ENCODE peak calls at places on chromosomes 1 and 21, in five cellular contexts. V is spleen, P is transverse colon, J is endothelial cell of umbilical vein, T is breast epithelium. M is an unnamed sample.

GRCh38 chr1:187476671-187477070 is 647.9 kb downstream of the PLA2G4A start:
- DNase-seq in V (no peak), J (peak; percentile 61), T (no peak), P (no peak), M (no peak)

GRCh38 chr1:70360321-70360720 is 5.8 kb upstream of the ANKRD13C start:
- DNase-seq in P (no peak), V (no peak), J (no peak), T (no peak), M (no peak)

GRCh38 chr1:93842750-93843500 is 36.1 kb downstream of the DNTTIP2 start:
- DNase-seq in P (no peak), J (no peak), T (no peak), V (no peak), M (no peak)

GRCh38 chr1:21239181-21239580 is 51.1 kb downstream of the ECE1 start:
- DNase-seq in J (no peak), V (no peak), T (no peak), P (no peak), M (no peak)

GRCh38 chr21:31450971-31451370 is 106.9 kb upstream of the TIAM1 start:
- DNase-seq in T (no peak), V (no peak), J (no peak), P (no peak), M (no peak)

GRCh38 chr1:41498809-41499208 is 14.3 kb upstream of the EDN2 start:
- DNase-seq in P (peak; percentile 88), J (no peak), T (peak; percentile 94), V (no peak), M (peak; percentile 91)

GRCh38 chr1:4152266-4152665 is 252.2 kb upstream of the C1orf174 start:
- DNase-seq in T (no peak), V (no peak), P (no peak), J (no peak), M (no peak)

GRCh38 chr1:27009601-27010197 is 3.0 kb downstream of the TENT5B start:
- DNase-seq in P (peak; percentile 60), J (no peak), T (peak; percentile 81), V (no peak), M (peak; percentile 81)

GRCh38 chr1:236297161-236297560 is 15.4 kb upstream of the ERO1B start:
- DNase-seq in V (no peak), P (no peak), J (no peak), T (no peak), M (no peak)

GRCh38 chr1:234932506-234932905 is 196.1 kb downstream of the TOMM20 start:
- DNase-seq in T (no peak), P (no peak), J (no peak), V (no peak), M (no peak)

GRCh38 chr1:197467881-197468280 is 199.8 kb downstream of the CRB1 start:
- DNase-seq in T (no peak), P (no peak), V (no peak), J (no peak), M (no peak)

GRCh38 chr1:27496604-27497155 is 6.7 kb upstream of the WASF2 start:
- DNase-seq in T (no peak), P (no peak), J (no peak), V (no peak), M (no peak)

GRCh38 chr1:76066390-76066789 is 8.2 kb upstream of the ST6GALNAC3 start:
- DNase-seq in P (no peak), V (no peak), T (no peak), J (peak; percentile 39), M (no peak)

GRCh38 chr21:42389449-42389835 is 6.4 kb downstream of the TMPRSS3 start:
- DNase-seq in V (peak; percentile 44), T (peak; percentile 74), P (peak; percentile 50), J (no peak), M (peak; percentile 69)

GRCh38 chr1:46248122-46248920 is 758 bp downstream of the RAD54L start:
- DNase-seq in T (no peak), J (peak; percentile 17), V (peak; percentile 78), P (peak; percentile 52), M (no peak)

GRCh38 chr1:108100148-108100547 is 100.0 kb downstream of the SLC25A24 start:
- DNase-seq in T (no peak), P (no peak), V (no peak), J (no peak), M (no peak)

GRCh38 chr1:22207605-22208264 is 64.8 kb upstream of the WNT4 start:
- DNase-seq in J (no peak), T (no peak), P (no peak), V (peak; percentile 48), M (no peak)

GRCh38 chr1:10692401-10693021 is 103.9 kb downstream of the CASZ1 start:
- DNase-seq in J (no peak), V (peak; percentile 88), P (peak; percentile 86), T (peak; percentile 60), M (peak; percentile 61)

GRCh38 chr1:18949689-18950414 is 6.6 kb downstream of the IFFO2 start:
- DNase-seq in V (no peak), T (peak; percentile 61), J (peak; percentile 73), P (no peak), M (no peak)

GRCh38 chr1:18951416-18951815 is 5.1 kb downstream of the IFFO2 start:
- DNase-seq in T (no peak), V (peak; percentile 90), J (no peak), P (no peak), M (no peak)

GRCh38 chr1:18950415-18951026 is 6.0 kb downstream of the IFFO2 start:
- DNase-seq in V (peak; percentile 85), T (peak; percentile 74), P (no peak), J (no peak), M (peak; percentile 55)

GRCh38 chr1:18953656-18954259 is 2.7 kb downstream of the IFFO2 start:
- DNase-seq in T (peak; percentile 87), V (no peak), P (no peak), J (no peak), M (no peak)

DNA sequence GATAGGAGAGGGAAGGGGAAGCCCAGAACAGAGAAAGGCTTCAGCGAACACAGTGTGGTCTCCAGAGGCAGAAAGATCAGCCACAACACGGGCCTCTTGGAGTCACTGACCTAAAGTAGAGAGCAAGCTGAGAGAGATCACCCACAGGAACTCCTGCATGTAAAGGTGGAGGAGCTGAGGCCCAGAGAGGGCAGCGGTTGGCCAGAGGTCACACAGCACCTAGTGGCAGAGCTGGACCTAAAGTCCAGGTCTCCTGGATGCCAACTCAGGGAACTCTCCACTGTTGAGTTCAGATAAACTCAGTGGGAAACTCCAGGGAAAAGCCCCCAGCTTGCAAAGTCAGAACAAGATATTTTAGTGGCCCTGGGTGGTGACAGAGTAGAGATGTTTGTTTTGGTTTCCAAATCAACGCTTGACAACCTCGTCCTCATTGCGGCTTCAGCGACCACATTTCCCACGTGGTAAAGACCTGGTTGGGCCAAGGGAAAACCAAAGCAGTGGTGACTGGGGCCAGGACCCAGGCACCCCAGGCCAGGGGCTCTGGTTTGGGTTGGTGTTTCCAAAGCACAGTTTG is 4.6 kb downstream of the IFFO2 start:
- DNase-seq in V (no peak), T (no peak), P (peak; percentile 70), J (no peak), M (no peak)
- TF ChIP-seq POLR2AphosphoS5 in V (peak; percentile 25), T (no peak), P (no peak), J (no peak), M (no peak)

GRCh38 chr1:29269356-29269755 is 33.0 kb downstream of the PTPRU start:
- DNase-seq in V (peak; percentile 32), T (no peak), J (no peak), P (no peak), M (no peak)
- H3K27ac ChIP-seq in V (no peak overlapping the region), T (no peak overlapping the region), J (no peak overlapping the region), P (no peak overlapping the region), M (no peak overlapping the region)

GRCh38 chr1:2277741-2278488 is 49.8 kb downstream of the SKI start:
- DNase-seq in T (no peak), J (no peak), V (no peak), P (no peak), M (no peak)

GRCh38 chr1:2279210-2279639 is 51.1 kb downstream of the SKI start:
- DNase-seq in T (no peak), P (no peak), J (peak; percentile 98), V (peak; percentile 82), M (no peak)

GRCh38 chr1:2276803-2277580 is 48.9 kb downstream of the SKI start:
- DNase-seq in P (no peak), T (no peak), J (no peak), V (no peak), M (no peak)

GRCh38 chr1:2279882-2280281 is 51.8 kb downstream of the SKI start:
- DNase-seq in V (no peak), J (no peak), T (no peak), P (no peak), M (no peak)

DNA sequence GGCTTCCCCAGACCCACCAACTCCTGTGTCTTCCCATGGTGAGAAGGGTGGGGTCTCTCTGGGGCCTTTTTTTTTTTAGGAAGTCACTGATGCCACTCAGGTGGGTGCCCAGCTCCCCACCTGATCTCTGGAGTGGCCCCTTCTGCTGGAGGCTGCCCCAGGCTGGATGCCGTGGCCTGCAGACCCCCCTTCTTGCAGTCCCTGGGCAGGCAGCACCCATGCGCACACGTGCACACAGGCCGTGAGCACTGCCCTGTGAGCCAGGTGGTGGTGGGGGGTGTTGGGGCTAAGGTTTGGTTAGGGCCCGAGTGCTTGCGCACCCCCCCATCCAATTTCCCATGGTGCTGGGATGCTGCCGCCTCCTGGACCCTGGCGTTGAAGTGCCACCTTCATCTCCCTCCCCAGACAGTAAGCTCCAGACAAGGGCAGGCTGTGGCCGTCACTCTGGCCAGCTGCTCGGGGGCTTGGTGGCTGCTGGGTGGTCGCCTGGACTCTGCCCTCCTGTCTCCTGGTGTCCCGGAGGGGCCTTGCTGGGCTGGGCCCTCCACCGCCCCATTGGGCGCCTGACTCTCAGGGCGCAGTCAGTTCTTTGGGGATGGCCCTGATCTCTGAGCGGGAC is 50.6 kb downstream of the SKI start:
- DNase-seq in J (no peak), T (no peak), P (no peak), V (no peak), M (no peak)
- H3K4me3 ChIP-seq in J (no peak overlapping the region), T (no peak overlapping the region), P (no peak overlapping the region), V (peak overlapping the region; percentile 1), M (no peak overlapping the region)

GRCh38 chr1:111506561-111506960 is 3.1 kb upstream of the ADORA3 start:
- DNase-seq in J (no peak), V (no peak), P (no peak), T (no peak), M (no peak)

GRCh38 chr1:111504097-111504496 is 664 bp upstream of the ADORA3 start:
- DNase-seq in P (no peak), T (no peak), V (no peak), J (no peak), M (no peak)

GRCh38 chr1:111505641-111506119 is 2.2 kb upstream of the ADORA3 start:
- DNase-seq in T (no peak), V (peak; percentile 85), P (peak; percentile 40), J (no peak), M (no peak)

GRCh38 chr1:111510003-111510380 is 6.6 kb upstream of the ADORA3 start:
- DNase-seq in V (no peak), P (no peak), T (no peak), J (peak; percentile 26), M (no peak)

DNA sequence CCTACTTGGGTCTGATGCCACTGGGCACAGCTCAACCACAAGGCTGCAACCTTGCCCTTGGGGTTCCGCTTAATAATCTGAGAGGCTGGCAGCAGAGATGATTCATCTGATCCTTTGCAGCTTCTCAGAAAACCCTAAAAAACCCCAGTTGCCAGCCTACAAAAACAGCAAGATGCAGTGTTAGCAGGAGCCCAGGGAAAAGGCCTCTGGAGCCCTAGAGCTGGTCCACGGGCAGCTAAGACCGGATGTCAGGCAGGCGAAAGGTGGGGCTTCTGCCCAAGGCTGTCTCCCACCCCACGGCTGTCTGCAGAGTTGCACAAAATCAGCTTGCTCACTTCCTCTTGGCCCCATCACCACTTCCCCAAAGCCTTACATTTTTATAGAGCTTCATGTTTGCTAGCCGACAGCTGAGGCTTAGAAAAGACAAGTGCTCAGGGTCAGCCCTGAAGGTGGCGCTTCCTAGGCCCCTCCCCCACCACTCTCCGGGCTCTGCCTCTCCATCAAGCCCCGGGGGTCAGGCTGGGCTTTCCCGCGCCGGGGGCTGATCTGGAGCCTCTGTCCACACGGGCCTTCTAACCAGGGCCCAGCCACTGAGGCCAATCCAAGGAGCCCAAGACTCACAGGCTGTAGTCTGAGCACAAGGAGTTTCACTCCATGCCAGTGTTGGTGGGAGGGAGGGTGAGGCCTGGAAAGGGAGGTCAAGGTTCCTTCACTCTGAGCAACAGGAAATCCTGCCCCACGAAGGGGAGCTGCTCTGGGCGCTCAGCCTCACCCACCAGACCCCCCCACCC is 4.2 kb upstream of the ADORA3 start:
- DNase-seq in P (peak; percentile 84), V (peak; percentile 96), T (peak; percentile 31), J (peak; percentile 64), M (peak; percentile 35)
- TF ChIP-seq POLR2AphosphoS5 in P (peak; percentile 21), V (peak; percentile 64), T (no peak), J (peak; percentile 42), M (peak; percentile 29)